ENCODE peak calls at places on chromosomes 2 and 18, in seven cellular contexts. One of them, this sample, is unnamed.

GRCh38 chr2:24111407-24111861 is 11.7 kb downstream of the PFN4 start:
- DNase-seq in GF-D8: no peak
- DNase-seq in iPS DF 19.7: no peak
- DNase-seq in stimulated activated naive B cell treated with anti-CD40 and anti-IgM and Interleukin-4, amounts not matched to agents 10 μg/mL and 1 μg/mL and 100 μg/mL, for 72 hours: no peak
- DNase-seq in IMR-90: peak; percentile 35
- DNase-seq in sigmoid colon: no peak
- DNase-seq in AG08396: no peak
- DNase-seq in this sample: no peak

GRCh38 chr2:126766295-126766694 is 110.3 kb downstream of the GYPC start:
- DNase-seq in AG08396: no peak
- DNase-seq in iPS DF 19.7: no peak
- DNase-seq in GF-D8: no peak
- DNase-seq in sigmoid colon: no peak
- DNase-seq in stimulated activated naive B cell treated with anti-CD40 and anti-IgM and Interleukin-4, amounts not matched to agents 10 μg/mL and 1 μg/mL and 100 μg/mL, for 72 hours: no peak
- DNase-seq in IMR-90: no peak
- DNase-seq in this sample: no peak

GRCh38 chr2:98478861-98479770 is 34.5 kb downstream of the INPP4A start:
- DNase-seq in GF-D8: peak; percentile 16
- DNase-seq in iPS DF 19.7: no peak
- DNase-seq in IMR-90: no peak
- DNase-seq in stimulated activated naive B cell treated with anti-CD40 and anti-IgM and Interleukin-4, amounts not matched to agents 10 μg/mL and 1 μg/mL and 100 μg/mL, for 72 hours: no peak
- DNase-seq in sigmoid colon: peak; percentile 60
- DNase-seq in AG08396: no peak
- DNase-seq in this sample: no peak

GRCh38 chr2:167438206-167438605 is 549.9 kb downstream of the XIRP2 start:
- DNase-seq in sigmoid colon: no peak
- DNase-seq in AG08396: peak; percentile 4
- DNase-seq in iPS DF 19.7: peak; percentile 48
- DNase-seq in stimulated activated naive B cell treated with anti-CD40 and anti-IgM and Interleukin-4, amounts not matched to agents 10 μg/mL and 1 μg/mL and 100 μg/mL, for 72 hours: no peak
- DNase-seq in GF-D8: no peak
- DNase-seq in IMR-90: peak; percentile 67
- DNase-seq in this sample: no peak

GRCh38 chr2:148979164-148979918 is 59.2 kb upstream of the LYPD6B start:
- DNase-seq in IMR-90: no peak
- DNase-seq in sigmoid colon: no peak
- DNase-seq in GF-D8: no peak
- DNase-seq in AG08396: no peak
- DNase-seq in stimulated activated naive B cell treated with anti-CD40 and anti-IgM and Interleukin-4, amounts not matched to agents 10 μg/mL and 1 μg/mL and 100 μg/mL, for 72 hours: no peak
- DNase-seq in iPS DF 19.7: no peak
- DNase-seq in this sample: no peak

GRCh38 chr2:58900664-58901063 is 659.5 kb upstream of the FANCL start:
- DNase-seq in stimulated activated naive B cell treated with anti-CD40 and anti-IgM and Interleukin-4, amounts not matched to agents 10 μg/mL and 1 μg/mL and 100 μg/mL, for 72 hours: no peak
- DNase-seq in GF-D8: no peak
- DNase-seq in sigmoid colon: no peak
- DNase-seq in IMR-90: no peak
- DNase-seq in iPS DF 19.7: no peak
- DNase-seq in AG08396: no peak
- DNase-seq in this sample: no peak

GRCh38 chr2:112155331-112156151 is 17.4 kb downstream of the FBLN7 start:
- DNase-seq in sigmoid colon: no peak
- DNase-seq in iPS DF 19.7: no peak
- DNase-seq in IMR-90: no peak
- DNase-seq in AG08396: no peak
- DNase-seq in stimulated activated naive B cell treated with anti-CD40 and anti-IgM and Interleukin-4, amounts not matched to agents 10 μg/mL and 1 μg/mL and 100 μg/mL, for 72 hours: no peak
- DNase-seq in GF-D8: peak; percentile 30
- DNase-seq in this sample: no peak

GRCh38 chr2:159256159-159256558 is 30.3 kb downstream of the WDSUB1 start:
- DNase-seq in sigmoid colon: no peak
- DNase-seq in iPS DF 19.7: no peak
- DNase-seq in GF-D8: no peak
- DNase-seq in AG08396: peak; percentile 17
- DNase-seq in IMR-90: peak; percentile 90
- DNase-seq in stimulated activated naive B cell treated with anti-CD40 and anti-IgM and Interleukin-4, amounts not matched to agents 10 μg/mL and 1 μg/mL and 100 μg/mL, for 72 hours: no peak
- DNase-seq in this sample: no peak

GRCh38 chr2:202634556-202635440 is at the start of gene FAM117B:
- DNase-seq in IMR-90: peak; percentile 92
- DNase-seq in stimulated activated naive B cell treated with anti-CD40 and anti-IgM and Interleukin-4, amounts not matched to agents 10 μg/mL and 1 μg/mL and 100 μg/mL, for 72 hours: peak; percentile 97
- DNase-seq in GF-D8: peak; percentile 90
- DNase-seq in iPS DF 19.7: peak; percentile 80
- DNase-seq in AG08396: peak; percentile 97
- DNase-seq in sigmoid colon: peak; percentile 99
- DNase-seq in this sample: peak; percentile 84

GRCh38 chr2:54577035-54577434 is 120.9 kb downstream of the SPTBN1 start:
- DNase-seq in GF-D8: no peak
- DNase-seq in stimulated activated naive B cell treated with anti-CD40 and anti-IgM and Interleukin-4, amounts not matched to agents 10 μg/mL and 1 μg/mL and 100 μg/mL, for 72 hours: no peak
- DNase-seq in iPS DF 19.7: no peak
- DNase-seq in AG08396: no peak
- DNase-seq in sigmoid colon: peak; percentile 74
- DNase-seq in IMR-90: no peak
- DNase-seq in this sample: no peak

GRCh38 chr2:8174641-8175257 is 507.1 kb upstream of the ID2 start:
- DNase-seq in IMR-90: no peak
- DNase-seq in iPS DF 19.7: no peak
- DNase-seq in sigmoid colon: no peak
- DNase-seq in AG08396: no peak
- DNase-seq in GF-D8: no peak
- DNase-seq in stimulated activated naive B cell treated with anti-CD40 and anti-IgM and Interleukin-4, amounts not matched to agents 10 μg/mL and 1 μg/mL and 100 μg/mL, for 72 hours: no peak
- DNase-seq in this sample: no peak

GRCh38 chr2:152407204-152407721 is 72.3 kb downstream of the FMNL2 start:
- DNase-seq in GF-D8: no peak
- DNase-seq in stimulated activated naive B cell treated with anti-CD40 and anti-IgM and Interleukin-4, amounts not matched to agents 10 μg/mL and 1 μg/mL and 100 μg/mL, for 72 hours: peak; percentile 1
- DNase-seq in iPS DF 19.7: peak; percentile 25
- DNase-seq in sigmoid colon: peak; percentile 73
- DNase-seq in IMR-90: peak; percentile 54
- DNase-seq in AG08396: peak; percentile 74
- DNase-seq in this sample: peak; percentile 55

GRCh38 chr2:196468394-196468793 is 171.1 kb upstream of the CCDC150 start:
- DNase-seq in AG08396: no peak
- DNase-seq in IMR-90: no peak
- DNase-seq in stimulated activated naive B cell treated with anti-CD40 and anti-IgM and Interleukin-4, amounts not matched to agents 10 μg/mL and 1 μg/mL and 100 μg/mL, for 72 hours: no peak
- DNase-seq in iPS DF 19.7: peak; percentile 12
- DNase-seq in sigmoid colon: no peak
- DNase-seq in GF-D8: no peak
- DNase-seq in this sample: no peak

GRCh38 chr2:218886461-218886947 is 5.9 kb downstream of the WNT10A start:
- DNase-seq in GF-D8: no peak
- DNase-seq in AG08396: no peak
- DNase-seq in stimulated activated naive B cell treated with anti-CD40 and anti-IgM and Interleukin-4, amounts not matched to agents 10 μg/mL and 1 μg/mL and 100 μg/mL, for 72 hours: no peak
- DNase-seq in iPS DF 19.7: no peak
- DNase-seq in sigmoid colon: no peak
- DNase-seq in IMR-90: no peak
- DNase-seq in this sample: no peak

GRCh38 chr2:196399736-196400691 is 228.6 kb upstream of the STK17B start:
- DNase-seq in iPS DF 19.7: no peak
- DNase-seq in stimulated activated naive B cell treated with anti-CD40 and anti-IgM and Interleukin-4, amounts not matched to agents 10 μg/mL and 1 μg/mL and 100 μg/mL, for 72 hours: no peak
- DNase-seq in IMR-90: peak; percentile 94
- DNase-seq in sigmoid colon: no peak
- DNase-seq in AG08396: peak; percentile 41
- DNase-seq in GF-D8: peak; percentile 5
- DNase-seq in this sample: no peak

GRCh38 chr2:46490521-46491141 is 11.3 kb downstream of the TMEM247 start:
- DNase-seq in IMR-90: peak; percentile 26
- DNase-seq in sigmoid colon: peak; percentile 87
- DNase-seq in stimulated activated naive B cell treated with anti-CD40 and anti-IgM and Interleukin-4, amounts not matched to agents 10 μg/mL and 1 μg/mL and 100 μg/mL, for 72 hours: peak; percentile 18
- DNase-seq in iPS DF 19.7: no peak
- DNase-seq in GF-D8: no peak
- DNase-seq in AG08396: peak; percentile 46
- DNase-seq in this sample: no peak

GRCh38 chr18:73897517-73897916 is 250.1 kb downstream of the FBXO15 start:
- DNase-seq in AG08396: no peak
- DNase-seq in GF-D8: no peak
- DNase-seq in sigmoid colon: no peak
- DNase-seq in IMR-90: no peak
- DNase-seq in stimulated activated naive B cell treated with anti-CD40 and anti-IgM and Interleukin-4, amounts not matched to agents 10 μg/mL and 1 μg/mL and 100 μg/mL, for 72 hours: no peak
- DNase-seq in iPS DF 19.7: no peak
- DNase-seq in this sample: no peak

GRCh38 chr2:154329510-154329909 is 369.0 kb upstream of the KCNJ3 start:
- DNase-seq in IMR-90: no peak
- DNase-seq in GF-D8: no peak
- DNase-seq in sigmoid colon: no peak
- DNase-seq in AG08396: no peak
- DNase-seq in stimulated activated naive B cell treated with anti-CD40 and anti-IgM and Interleukin-4, amounts not matched to agents 10 μg/mL and 1 μg/mL and 100 μg/mL, for 72 hours: no peak
- DNase-seq in iPS DF 19.7: peak; percentile 3
- DNase-seq in this sample: no peak